ENCODE peak calls at places on chromosomes 16 and 17, in five cellular contexts. Y is adrenal gland, R is mucosa of descending colon, G is tibial nerve, K is cardiac fibroblast. M is an unnamed sample.

GRCh38 chr17:47731396-47731795 is 1.6 kb upstream of the TBX21 start:
- DNase-seq in R (no peak), K (no peak), G (no peak), Y (no peak), M (no peak)

GRCh38 chr17:6648181-6648580 is 3.2 kb downstream of the MED31 start:
- DNase-seq in R (no peak), G (no peak), K (peak), Y (no peak), M (no peak)

GRCh38 chr16:15041260-15042011 is 14.4 kb downstream of the NTAN1 start:
- DNase-seq in K (peak), G (peak), Y (peak), R (peak), M (no peak)

GRCh38 chr17:50117202-50118040 is 12.5 kb downstream of the SAMD14 start:
- DNase-seq in K (peak), Y (peak), G (no peak), R (peak), M (no peak)

GRCh38 chr17:64741924-64742670 is 80.0 kb upstream of the SMURF2 start:
- DNase-seq in G (peak), K (peak), R (no peak), Y (no peak), M (no peak)

GRCh38 chr16:79784007-79784406 is 183.5 kb upstream of the MAF start:
- DNase-seq in K (no peak), G (no peak), R (no peak), Y (no peak), M (no peak)

GRCh38 chr17:5888811-5889210 is 181.4 kb upstream of the WSCD1 start:
- DNase-seq in K (no peak), Y (no peak), G (no peak), R (no peak), M (no peak)

GRCh38 chr17:38925263-38925995 is at the start of gene LASP1NB:
- DNase-seq in Y (no peak), K (peak), G (no peak), R (no peak), M (peak)

GRCh38 chr16:31869511-31870201 is 4.0 kb upstream of the ZNF267 start:
- DNase-seq in Y (peak), G (no peak), K (peak), R (peak), M (no peak)

GRCh38 chr17:57343717-57344116 is 87.4 kb downstream of the MSI2 start:
- DNase-seq in G (no peak), R (no peak), Y (no peak), K (no peak), M (no peak)

GRCh38 chr16:12313902-12314621 is 337.5 kb downstream of the SNX29 start:
- DNase-seq in G (no peak), R (no peak), Y (no peak), K (no peak), M (no peak)

GRCh38 chr17:13204607-13205237 is 186.9 kb upstream of the ELAC2 start:
- DNase-seq in R (peak), K (peak), G (no peak), Y (no peak), M (no peak)

GRCh38 chr17:72387487-72387886 is 266.7 kb downstream of the SOX9 start:
- DNase-seq in G (no peak), R (no peak), K (peak), Y (no peak), M (no peak)

GRCh38 chr16:73369841-73370240 is 321.9 kb upstream of the ZFHX3 start:
- DNase-seq in G (no peak), Y (peak), K (no peak), R (no peak), M (no peak)

GRCh38 chr16:27374794-27375499 is 27.0 kb upstream of the IL21R start:
- DNase-seq in G (peak), K (peak), Y (peak), R (peak), M (no peak)

GRCh38 chr16:10266809-10267208 is 84.6 kb upstream of the GRIN2A start:
- DNase-seq in R (no peak), Y (no peak), G (no peak), K (no peak), M (no peak)

GRCh38 chr16:73878616-73879015 is 418.0 kb upstream of the PSMD7 start:
- DNase-seq in R (peak), G (no peak), Y (peak), K (peak), M (no peak)

GRCh38 chr17:1362964-1363363 is 37.1 kb downstream of the YWHAE start:
- DNase-seq in Y (peak), R (peak), K (peak), G (peak), M (no peak)

GRCh38 chr17:46056800-46057304 is 57.8 kb downstream of the STH start:
- DNase-seq in K (peak), Y (no peak), R (no peak), G (no peak), M (no peak)

GRCh38 chr17:39737761-39738567 is at the start of gene GRB7:
- DNase-seq in R (peak), K (no peak), G (no peak), Y (no peak), M (no peak)

GRCh38 chr17:75151893-75152292 is 2.4 kb downstream of the JPT1 start:
- DNase-seq in Y (no peak), K (no peak), R (no peak), G (no peak), M (no peak)

GRCh38 chr16:84940670-84941551 is 70.4 kb downstream of the ZDHHC7 start:
- DNase-seq in K (peak), R (no peak), Y (no peak), G (peak), M (no peak)

GRCh38 chr17:64596439-64596838 is 65.7 kb downstream of the SMURF2 start:
- DNase-seq in R (no peak), G (no peak), Y (no peak), K (no peak), M (no peak)

GRCh38 chr16:7871979-7872378 is 539.3 kb downstream of the RBFOX1 start:
- DNase-seq in G (no peak), K (no peak), R (no peak), Y (no peak), M (no peak)

GRCh38 chr17:43114101-43114691 is 11.0 kb downstream of the BRCA1 start:
- DNase-seq in K (no peak), G (no peak), R (no peak), Y (no peak), M (no peak)

GRCh38 chr17:74477411-74477810 is 11.0 kb downstream of the CD300A start:
- DNase-seq in G (no peak), K (no peak), R (no peak), Y (no peak), M (no peak)

GRCh38 chr17:75922963-75923874 is 17.6 kb downstream of the FBF1 start:
- DNase-seq in R (peak), K (no peak), G (no peak), Y (no peak), M (no peak)

GRCh38 chr17:56939869-56940484 is 20.9 kb downstream of the COIL start:
- DNase-seq in K (peak), R (no peak), Y (no peak), G (no peak), M (no peak)

GRCh38 chr16:85029413-85029794 is 1.8 kb downstream of the KIAA0513 start:
- DNase-seq in Y (peak), K (no peak), R (peak), G (no peak), M (no peak)

GRCh38 chr16:72036098-72036497 is 18.2 kb upstream of the HP start:
- DNase-seq in G (no peak), Y (no peak), K (no peak), R (no peak), M (no peak)

GRCh38 chr16:46768809-46769208 is 20.7 kb upstream of the MYLK3 start:
- DNase-seq in G (no peak), K (no peak), R (no peak), Y (no peak), M (no peak)

GRCh38 chr17:8079291-8080207 is 8.0 kb downstream of the ALOX12B start:
- DNase-seq in G (peak), R (peak), K (peak), Y (peak), M (peak)

GRCh38 chr16:9677301-9677653 is 505.0 kb downstream of the GRIN2A start:
- DNase-seq in Y (no peak), K (no peak), R (no peak), G (no peak), M (no peak)

GRCh38 chr16:73396556-73396955 is 348.6 kb upstream of the ZFHX3 start:
- DNase-seq in K (no peak), G (no peak), Y (no peak), R (no peak), M (no peak)

GRCh38 chr17:48247038-48247437 is 139.5 kb downstream of the SNX11 start:
- DNase-seq in Y (no peak), G (no peak), R (no peak), K (no peak), M (no peak)

GRCh38 chr16:66427036-66427446 is at the start of gene BEAN1:
- DNase-seq in Y (no peak), R (peak), G (no peak), K (peak), M (no peak)

DNA sequence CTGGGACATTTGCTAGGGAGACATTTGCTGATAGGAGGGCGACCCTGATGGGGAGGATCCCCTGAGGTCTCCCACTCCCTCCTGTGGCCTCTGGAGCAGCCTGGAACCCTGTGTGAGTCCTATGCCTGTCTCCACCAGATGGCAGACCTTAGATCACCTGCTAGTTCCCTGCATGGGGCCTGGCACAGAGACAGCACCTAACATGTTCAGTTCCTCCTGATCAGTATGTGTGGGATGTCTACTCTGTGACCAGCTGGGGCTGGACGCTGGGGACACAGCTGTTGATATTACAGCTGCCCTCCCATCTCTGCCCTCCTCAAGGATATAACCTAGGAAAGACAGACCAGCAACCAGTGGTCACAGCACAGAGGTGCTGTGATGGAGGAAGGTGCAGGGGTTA is 1.1 kb upstream of the ADCY7 start:
- DNase-seq in R (peak), K (no peak), Y (no peak), G (no peak), M (no peak)
- TF ChIP-seq CTCF in R (peak), K (no peak), Y (no peak), G (no peak), M (no peak)

GRCh38 chr16:54210437-54211081 is 76.0 kb downstream of the IRX3 start:
- DNase-seq in G (no peak), R (no peak), Y (no peak), K (no peak), M (no peak)
- TF ChIP-seq CTCF in G (no peak), R (no peak), Y (no peak), K (no peak), M (no peak)

GRCh38 chr17:79991924-79992656 is 43.6 kb downstream of the TBC1D16 start:
- DNase-seq in K (no peak), R (peak), Y (no peak), G (no peak), M (no peak)
- TF ChIP-seq CTCF in K (no peak), R (peak), Y (no peak), G (no peak), M (peak)

GRCh38 chr16:57680842-57681241 is 12.7 kb downstream of the ADGRG3 start:
- DNase-seq in G (no peak), R (no peak), K (no peak), Y (no peak), M (no peak)

GRCh38 chr16:57679016-57679415 is 10.9 kb downstream of the ADGRG3 start:
- DNase-seq in Y (no peak), R (no peak), K (no peak), G (no peak), M (no peak)

GRCh38 chr16:57677622-57678369 is 9.7 kb downstream of the ADGRG3 start:
- DNase-seq in G (no peak), K (no peak), Y (no peak), R (no peak), M (no peak)

GRCh38 chr16:57681950-57682728 is 12.5 kb upstream of the DRC7 start:
- DNase-seq in K (no peak), Y (no peak), G (no peak), R (no peak), M (no peak)

DNA sequence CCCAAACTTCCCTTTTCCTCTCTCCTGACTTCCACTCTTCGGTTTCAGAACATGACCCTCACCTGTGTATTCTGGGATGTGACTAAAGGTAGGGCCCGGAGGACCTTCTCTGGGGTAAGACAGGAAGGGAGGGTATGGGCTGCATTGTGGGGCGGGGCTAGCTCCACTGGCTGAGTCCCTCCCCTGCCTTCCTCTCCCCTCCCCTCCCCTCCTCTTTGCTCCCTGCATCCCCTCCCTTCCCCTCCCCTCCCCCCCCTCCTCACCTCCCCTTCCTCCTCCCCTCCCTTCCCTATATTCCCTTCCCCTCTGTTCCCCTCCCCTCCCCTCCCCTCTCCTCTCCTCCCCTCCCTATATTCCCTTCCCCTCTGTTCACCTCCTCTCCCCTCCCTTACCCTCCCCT is 11.7 kb downstream of the ADGRG3 start:
- DNase-seq in K (no peak), G (no peak), R (no peak), Y (no peak), M (no peak)
- TF ChIP-seq CTCF in K (no peak), G (no peak), R (no peak), Y (no peak), M (no peak)

GRCh38 chr16:3087836-3088235 is 11.3 kb downstream of the ZSCAN10 start:
- DNase-seq in G (no peak), K (no peak), Y (no peak), R (no peak), M (no peak)

GRCh38 chr16:3086596-3087242 is 12.4 kb downstream of the ZSCAN10 start:
- DNase-seq in R (no peak), K (peak), Y (no peak), G (no peak), M (no peak)

GRCh38 chr16:3088450-3088849 is 10.6 kb downstream of the ZSCAN10 start:
- DNase-seq in G (no peak), R (no peak), Y (no peak), K (no peak), M (no peak)

GRCh38 chr16:3085868-3086595 is 13.1 kb downstream of the ZSCAN10 start:
- DNase-seq in G (no peak), Y (no peak), K (no peak), R (no peak), M (no peak)

DNA sequence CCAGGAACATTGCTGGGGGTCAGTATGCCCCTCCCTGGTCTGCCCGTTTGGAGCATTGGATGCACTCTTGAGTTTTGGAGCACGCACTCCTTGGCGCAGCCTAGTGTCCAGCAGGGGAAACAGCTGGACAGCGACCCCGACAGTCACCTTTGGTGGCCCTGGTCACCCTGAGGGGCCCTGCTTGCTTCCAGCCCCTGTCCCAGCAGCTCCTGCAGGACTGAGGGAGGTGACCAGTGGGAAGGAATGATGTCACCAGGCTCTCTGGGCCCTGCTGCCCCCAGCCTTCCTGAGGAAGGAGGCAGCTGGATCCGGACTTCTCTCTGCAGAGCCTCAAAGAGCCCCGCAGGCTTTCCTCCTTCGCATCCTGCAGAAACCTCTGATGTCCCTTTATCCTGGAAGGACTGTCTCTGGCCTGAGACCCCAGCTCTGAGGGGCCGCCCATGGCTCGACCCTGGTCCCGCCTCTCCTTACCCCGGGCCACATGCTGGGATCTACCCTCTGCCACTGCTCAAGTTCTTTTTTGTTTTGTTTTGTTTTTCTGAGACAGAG is 11.8 kb downstream of the ZSCAN10 start:
- DNase-seq in R (no peak), G (no peak), Y (peak), K (peak), M (no peak)
- TF ChIP-seq CTCF in R (no peak), G (no peak), Y (no peak), K (peak), M (peak)

M was measured in osteocyte.